ENCODE peak calls at places on chromosomes 16 and 17, in ten cellular contexts. K, N, Q, C, R, J, D, B, L and X are unnamed samples.

GRCh38 chr17:2002767-2003329 is 22.3 kb downstream of the RTN4RL1 start:
- DNase-seq in C (no peak), R (no peak), Q (no peak), D (no peak), B (no peak), N (no peak), L (no peak), K (no peak), J (peak), X (no peak)

GRCh38 chr17:34579979-34580684 is 750 bp downstream of the TMEM132E start:
- DNase-seq in D (no peak), L (no peak), Q (no peak), R (peak), J (no peak), B (no peak), N (no peak), C (no peak), K (peak), X (peak)

GRCh38 chr17:67469208-67469980 is 92.3 kb downstream of the PITPNC1 start:
- DNase-seq in J (no peak), C (no peak), Q (no peak), K (no peak), R (no peak), B (no peak), N (no peak), L (no peak), D (no peak), X (no peak)

GRCh38 chr17:19003543-19003965 is 1.0 kb downstream of the FAM83G start:
- DNase-seq in B (no peak), R (no peak), D (no peak), N (no peak), J (no peak), L (no peak), Q (no peak), K (no peak), C (no peak), X (no peak)

GRCh38 chr17:7214300-7215135 is 5.1 kb downstream of the DLG4 start:
- DNase-seq in R (peak), B (peak), Q (peak), K (peak), L (peak), J (peak), C (no peak), D (peak), N (peak), X (peak)

GRCh38 chr16:86566601-86566965 is at the start of gene FOXC2:
- DNase-seq in C (peak), L (peak), J (peak), B (no peak), N (peak), R (peak), K (peak), D (no peak), Q (peak), X (peak)

GRCh38 chr16:67154578-67155304 is 3.9 kb upstream of the B3GNT9 start:
- DNase-seq in J (no peak), C (no peak), Q (no peak), L (no peak), B (no peak), R (peak), N (no peak), K (no peak), D (no peak), X (no peak)

GRCh38 chr17:64003526-64004121 is 5.5 kb downstream of the PRR29 start:
- DNase-seq in B (no peak), N (no peak), C (no peak), J (no peak), Q (no peak), R (no peak), K (no peak), L (no peak), D (no peak), X (no peak)

GRCh38 chr16:65781363-65781762 is 585.1 kb upstream of the CDH5 start:
- DNase-seq in Q (no peak), D (no peak), R (no peak), N (no peak), J (no peak), K (no peak), L (no peak), B (no peak), C (no peak), X (no peak)

GRCh38 chr16:66612422-66612821 is 7.9 kb downstream of the CMTM3 start:
- DNase-seq in L (no peak), K (no peak), D (no peak), N (no peak), C (no peak), B (peak), R (no peak), Q (no peak), J (no peak), X (no peak)

GRCh38 chr16:54407596-54407995 is 121.0 kb upstream of the IRX3 start:
- DNase-seq in J (no peak), N (no peak), L (no peak), D (no peak), B (no peak), R (no peak), Q (no peak), K (no peak), C (no peak), X (no peak)

GRCh38 chr17:27888072-27888471 is 5.1 kb downstream of the LYRM9 start:
- DNase-seq in D (no peak), R (no peak), K (no peak), N (no peak), B (no peak), C (no peak), Q (no peak), L (no peak), J (no peak), X (no peak)

GRCh38 chr17:40309031-40309937 is at the start of gene RARA:
- DNase-seq in N (no peak), J (peak), Q (no peak), B (peak), R (peak), D (no peak), L (peak), K (peak), C (no peak), X (peak)

GRCh38 chr17:82443465-82444283 is 6.9 kb downstream of the CYBC1 start:
- DNase-seq in B (no peak), R (no peak), Q (no peak), J (no peak), K (no peak), C (no peak), N (no peak), L (no peak), D (no peak), X (no peak)

GRCh38 chr16:54285414-54286066 is 1.0 kb downstream of the IRX3 start:
- DNase-seq in B (no peak), R (no peak), D (no peak), K (peak), L (no peak), N (no peak), Q (no peak), J (no peak), C (no peak), X (no peak)

GRCh38 chr17:37220609-37220953 is 155.2 kb upstream of the C17orf78 start:
- DNase-seq in D (no peak), Q (no peak), B (peak), C (no peak), N (peak), R (peak), J (no peak), K (no peak), L (no peak), X (peak)

GRCh38 chr16:149024-149675 is 3.3 kb upstream of the HBZ start:
- DNase-seq in Q (no peak), R (no peak), N (peak), C (no peak), D (no peak), B (no peak), J (no peak), K (no peak), L (no peak), X (no peak)

GRCh38 chr17:9837551-9838471 is 12.1 kb downstream of the GLP2R start:
- DNase-seq in K (peak), D (no peak), J (no peak), Q (no peak), L (no peak), N (no peak), R (no peak), B (no peak), C (no peak), X (peak)

GRCh38 chr17:78391843-78392242 is 13.4 kb downstream of the PGS1 start:
- DNase-seq in J (no peak), C (no peak), N (no peak), D (no peak), Q (no peak), L (no peak), K (no peak), R (no peak), B (no peak), X (no peak)

GRCh38 chr16:53131050-53131362 is 76.2 kb downstream of the CHD9 start:
- DNase-seq in D (no peak), Q (no peak), C (no peak), R (no peak), J (no peak), K (no peak), B (no peak), L (no peak), N (no peak), X (no peak)

GRCh38 chr16:88454315-88455057 is 1.4 kb downstream of the ZFPM1 start:
- DNase-seq in K (no peak), D (no peak), N (no peak), J (peak), C (no peak), R (no peak), Q (no peak), L (peak), B (no peak), X (peak)

GRCh38 chr16:65667013-65667578 is 545.2 kb upstream of the CDH11 start:
- DNase-seq in Q (no peak), L (no peak), D (no peak), K (no peak), N (no peak), J (no peak), R (peak), C (no peak), B (no peak), X (no peak)

GRCh38 chr16:7408700-7409340 is 76.2 kb downstream of the RBFOX1 start:
- DNase-seq in J (no peak), R (no peak), D (no peak), K (no peak), B (no peak), L (no peak), N (no peak), Q (no peak), C (no peak), X (no peak)

GRCh38 chr17:32283745-32284207 is 18.1 kb downstream of the RHBDL3 start:
- DNase-seq in Q (no peak), D (no peak), J (no peak), K (no peak), R (no peak), C (no peak), B (peak), N (no peak), L (no peak), X (no peak)

GRCh38 chr16:6016530-6017184 is 919.1 kb upstream of the EEF2KMT start:
- DNase-seq in D (no peak), L (no peak), R (peak), B (no peak), K (no peak), Q (no peak), C (no peak), J (no peak), N (no peak), X (no peak)

GRCh38 chr17:29283496-29283895 is 10.5 kb downstream of the NUFIP2 start:
- DNase-seq in C (no peak), K (no peak), D (no peak), B (no peak), Q (no peak), L (no peak), J (no peak), R (no peak), N (no peak), X (no peak)

GRCh38 chr16:47377156-47377555 is 83.7 kb downstream of the ITFG1 start:
- DNase-seq in R (peak), D (no peak), N (peak), L (no peak), J (no peak), B (no peak), C (no peak), Q (no peak), K (no peak), X (no peak)

GRCh38 chr17:77720946-77721822 is 237.3 kb upstream of the TNRC6C start:
- DNase-seq in J (no peak), L (no peak), N (no peak), R (no peak), D (no peak), B (no peak), K (no peak), C (no peak), Q (no peak), X (no peak)

GRCh38 chr17:64024215-64024654 is 3.8 kb upstream of the ICAM2 start:
- DNase-seq in B (no peak), K (no peak), C (no peak), L (no peak), Q (no peak), J (no peak), D (no peak), R (no peak), N (no peak), X (no peak)

GRCh38 chr17:59848778-59849177 is 44.0 kb downstream of the TUBD1 start:
- DNase-seq in Q (no peak), R (no peak), L (no peak), K (peak), C (no peak), N (no peak), J (peak), B (no peak), D (no peak), X (peak)

GRCh38 chr17:40938981-40939380 is 1.5 kb upstream of the KRT23 start:
- DNase-seq in B (no peak), C (no peak), K (no peak), N (no peak), J (no peak), D (no peak), R (no peak), Q (no peak), L (no peak), X (no peak)

GRCh38 chr16:86676216-86676800 is 98.0 kb downstream of the FOXL1 start:
- DNase-seq in R (no peak), J (no peak), B (no peak), K (no peak), C (no peak), D (no peak), Q (no peak), N (peak), L (no peak), X (no peak)

GRCh38 chr16:47320546-47321315 is 140.1 kb downstream of the ITFG1 start:
- DNase-seq in D (no peak), C (no peak), R (no peak), B (no peak), N (no peak), Q (no peak), J (no peak), L (no peak), K (no peak), X (no peak)

GRCh38 chr16:29852654-29853053 is 10.4 kb downstream of the CDIPT start:
- DNase-seq in J (no peak), N (no peak), C (no peak), R (no peak), Q (no peak), L (no peak), D (no peak), K (no peak), B (no peak), X (no peak)

GRCh38 chr17:43983515-43984411 is 20.7 kb upstream of the NAGS start:
- DNase-seq in N (no peak), L (no peak), B (no peak), K (no peak), D (no peak), C (no peak), R (peak), Q (no peak), J (peak), X (peak)

GRCh38 chr17:39001703-39002637 is 34.8 kb upstream of the FBXO47 start:
- DNase-seq in R (peak), C (no peak), N (no peak), D (no peak), K (peak), J (peak), B (no peak), Q (no peak), L (no peak), X (peak)

GRCh38 chr16:47965439-47965838 is 190.4 kb downstream of the ABCC12 start:
- DNase-seq in B (peak), L (no peak), K (no peak), Q (no peak), C (peak), N (no peak), J (no peak), D (no peak), R (peak), X (no peak)